ENCODE peak calls at places on chromosome 11, in six cellular contexts. One of them, this sample, is unnamed.

GRCh38 chr11:65709661-65710060 is 2.4 kb upstream of the KAT5 start:
- DNase-seq in fibroblast of mammary gland: no peak
- DNase-seq in CD4-positive, alpha-beta T cell: no peak
- DNase-seq in C1 segment of cervical spinal cord: no peak
- DNase-seq in AG08395: no peak
- DNase-seq in stomach: no peak
- DNase-seq in this sample: no peak

GRCh38 chr11:120061761-120062560 is 76.0 kb downstream of the TRIM29 start:
- DNase-seq in CD4-positive, alpha-beta T cell: no peak
- DNase-seq in stomach: no peak
- DNase-seq in C1 segment of cervical spinal cord: no peak
- DNase-seq in AG08395: peak
- DNase-seq in fibroblast of mammary gland: no peak
- DNase-seq in this sample: no peak

GRCh38 chr11:120778692-120779490 is 245.0 kb upstream of the TBCEL start:
- DNase-seq in CD4-positive, alpha-beta T cell: no peak
- DNase-seq in AG08395: no peak
- DNase-seq in stomach: no peak
- DNase-seq in C1 segment of cervical spinal cord: no peak
- DNase-seq in fibroblast of mammary gland: no peak
- DNase-seq in this sample: no peak

GRCh38 chr11:102462610-102463009 is 10.0 kb upstream of the TMEM123 start:
- DNase-seq in fibroblast of mammary gland: no peak
- DNase-seq in AG08395: no peak
- DNase-seq in C1 segment of cervical spinal cord: no peak
- DNase-seq in stomach: no peak
- DNase-seq in CD4-positive, alpha-beta T cell: no peak
- DNase-seq in this sample: no peak

GRCh38 chr11:119694334-119694733 is 34.7 kb downstream of the NECTIN1 start:
- DNase-seq in fibroblast of mammary gland: no peak
- DNase-seq in C1 segment of cervical spinal cord: no peak
- DNase-seq in AG08395: no peak
- DNase-seq in CD4-positive, alpha-beta T cell: no peak
- DNase-seq in stomach: peak
- DNase-seq in this sample: no peak

GRCh38 chr11:45108070-45109064 is 38.1 kb upstream of the PRDM11 start:
- DNase-seq in fibroblast of mammary gland: no peak
- DNase-seq in AG08395: no peak
- DNase-seq in CD4-positive, alpha-beta T cell: no peak
- DNase-seq in stomach: no peak
- DNase-seq in C1 segment of cervical spinal cord: no peak
- DNase-seq in this sample: no peak

GRCh38 chr11:119056397-119056999 is 507 bp downstream of the HYOU1 start:
- DNase-seq in C1 segment of cervical spinal cord: no peak
- DNase-seq in fibroblast of mammary gland: no peak
- DNase-seq in CD4-positive, alpha-beta T cell: no peak
- DNase-seq in AG08395: peak
- DNase-seq in stomach: peak
- DNase-seq in this sample: no peak

GRCh38 chr11:128964463-128964930 is 21.8 kb upstream of the TP53AIP1 start:
- DNase-seq in CD4-positive, alpha-beta T cell: no peak
- DNase-seq in AG08395: no peak
- DNase-seq in fibroblast of mammary gland: no peak
- DNase-seq in stomach: no peak
- DNase-seq in C1 segment of cervical spinal cord: no peak
- DNase-seq in this sample: no peak

GRCh38 chr11:130644187-130644586 is 195.7 kb downstream of the ADAMTS15 start:
- DNase-seq in stomach: peak
- DNase-seq in fibroblast of mammary gland: no peak
- DNase-seq in AG08395: no peak
- DNase-seq in CD4-positive, alpha-beta T cell: no peak
- DNase-seq in C1 segment of cervical spinal cord: no peak
- DNase-seq in this sample: no peak

GRCh38 chr11:111770581-111771134 is 4.5 kb upstream of the PPP2R1B start:
- DNase-seq in fibroblast of mammary gland: no peak
- DNase-seq in stomach: no peak
- DNase-seq in CD4-positive, alpha-beta T cell: no peak
- DNase-seq in C1 segment of cervical spinal cord: no peak
- DNase-seq in AG08395: no peak
- DNase-seq in this sample: no peak

GRCh38 chr11:8183136-8183535 is 14.3 kb upstream of the RIC3 start:
- DNase-seq in CD4-positive, alpha-beta T cell: no peak
- DNase-seq in fibroblast of mammary gland: peak
- DNase-seq in stomach: no peak
- DNase-seq in C1 segment of cervical spinal cord: no peak
- DNase-seq in AG08395: no peak
- DNase-seq in this sample: no peak

GRCh38 chr11:16612801-16613400 is 125.5 kb upstream of the C11orf58 start:
- DNase-seq in stomach: no peak
- DNase-seq in C1 segment of cervical spinal cord: no peak
- DNase-seq in AG08395: no peak
- DNase-seq in fibroblast of mammary gland: no peak
- DNase-seq in CD4-positive, alpha-beta T cell: no peak
- DNase-seq in this sample: no peak

GRCh38 chr11:134944131-134944530 is 532.1 kb upstream of the B3GAT1 start:
- DNase-seq in CD4-positive, alpha-beta T cell: no peak
- DNase-seq in C1 segment of cervical spinal cord: no peak
- DNase-seq in fibroblast of mammary gland: no peak
- DNase-seq in stomach: no peak
- DNase-seq in AG08395: no peak
- DNase-seq in this sample: no peak

GRCh38 chr11:120400564-120401364 is 64.6 kb downstream of the ARHGEF12 start:
- DNase-seq in AG08395: peak
- DNase-seq in CD4-positive, alpha-beta T cell: no peak
- DNase-seq in C1 segment of cervical spinal cord: no peak
- DNase-seq in stomach: no peak
- DNase-seq in fibroblast of mammary gland: peak
- DNase-seq in this sample: peak

GRCh38 chr11:68381716-68382115 is 69.3 kb downstream of the LRP5 start:
- DNase-seq in AG08395: no peak
- DNase-seq in fibroblast of mammary gland: no peak
- DNase-seq in stomach: peak
- DNase-seq in CD4-positive, alpha-beta T cell: no peak
- DNase-seq in C1 segment of cervical spinal cord: no peak
- DNase-seq in this sample: no peak

GRCh38 chr11:34495239-34495723 is 18.3 kb downstream of the ELF5 start:
- DNase-seq in C1 segment of cervical spinal cord: no peak
- DNase-seq in stomach: no peak
- DNase-seq in CD4-positive, alpha-beta T cell: no peak
- DNase-seq in AG08395: no peak
- DNase-seq in fibroblast of mammary gland: no peak
- DNase-seq in this sample: no peak

GRCh38 chr11:128291835-128292234 is 295.5 kb downstream of the ETS1 start:
- DNase-seq in fibroblast of mammary gland: no peak
- DNase-seq in C1 segment of cervical spinal cord: no peak
- DNase-seq in CD4-positive, alpha-beta T cell: peak
- DNase-seq in stomach: peak
- DNase-seq in AG08395: no peak
- DNase-seq in this sample: no peak

GRCh38 chr11:30917859-30918478 is 331.8 kb upstream of the MPPED2 start:
- DNase-seq in CD4-positive, alpha-beta T cell: no peak
- DNase-seq in C1 segment of cervical spinal cord: no peak
- DNase-seq in AG08395: peak
- DNase-seq in stomach: no peak
- DNase-seq in fibroblast of mammary gland: peak
- DNase-seq in this sample: peak

GRCh38 chr11:5196067-5196466 is 4.4 kb downstream of the OR51V1 start:
- DNase-seq in CD4-positive, alpha-beta T cell: no peak
- DNase-seq in C1 segment of cervical spinal cord: no peak
- DNase-seq in fibroblast of mammary gland: no peak
- DNase-seq in AG08395: no peak
- DNase-seq in stomach: no peak
- DNase-seq in this sample: no peak

GRCh38 chr11:18615628-18616392 is 16.2 kb downstream of the MISFA start:
- DNase-seq in stomach: no peak
- DNase-seq in fibroblast of mammary gland: peak
- DNase-seq in C1 segment of cervical spinal cord: no peak
- DNase-seq in CD4-positive, alpha-beta T cell: no peak
- DNase-seq in AG08395: no peak
- DNase-seq in this sample: no peak

GRCh38 chr11:134385774-134386565 is 26.1 kb downstream of the B3GAT1 start:
- DNase-seq in CD4-positive, alpha-beta T cell: no peak
- DNase-seq in stomach: peak
- DNase-seq in AG08395: no peak
- DNase-seq in C1 segment of cervical spinal cord: peak
- DNase-seq in fibroblast of mammary gland: no peak
- DNase-seq in this sample: no peak

GRCh38 chr11:46520971-46521745 is 72.7 kb downstream of the AMBRA1 start:
- DNase-seq in stomach: no peak
- DNase-seq in AG08395: peak
- DNase-seq in fibroblast of mammary gland: peak
- DNase-seq in CD4-positive, alpha-beta T cell: no peak
- DNase-seq in C1 segment of cervical spinal cord: no peak
- DNase-seq in this sample: peak

GRCh38 chr11:18312663-18313420 is 9.1 kb downstream of the HPS5 start:
- DNase-seq in fibroblast of mammary gland: peak
- DNase-seq in C1 segment of cervical spinal cord: no peak
- DNase-seq in stomach: no peak
- DNase-seq in AG08395: peak
- DNase-seq in CD4-positive, alpha-beta T cell: no peak
- DNase-seq in this sample: peak

GRCh38 chr11:9130297-9130696 is 38.9 kb upstream of the SCUBE2 start:
- DNase-seq in AG08395: no peak
- DNase-seq in fibroblast of mammary gland: no peak
- DNase-seq in CD4-positive, alpha-beta T cell: no peak
- DNase-seq in stomach: no peak
- DNase-seq in C1 segment of cervical spinal cord: no peak
- DNase-seq in this sample: no peak

GRCh38 chr11:70625921-70626518 is 227.7 kb downstream of the CTTN start:
- DNase-seq in CD4-positive, alpha-beta T cell: no peak
- DNase-seq in stomach: no peak
- DNase-seq in AG08395: no peak
- DNase-seq in fibroblast of mammary gland: no peak
- DNase-seq in C1 segment of cervical spinal cord: peak
- DNase-seq in this sample: no peak

This sample was measured in fibroblast of gingiva.